ENCODE peak calls at places on chromosomes 12 and 14, in eight cellular contexts. W is nephron progenitor cell; X is GM10248; R is NCI-H2081; Z is activated T-helper 9 cell treated with anti-CD3 and anti-CD28 coated beads, Interleukin-2, amount 50 U/mL, for 16 hours; K is NCI-H1105 treated with DMSO at 0.1 percent for 48 hours; D is SK-N-SH; O is frontal cortex. H is an unnamed sample.

GRCh38 chr14:34501997-34502396 is 37.5 kb downstream of the EAPP start:
- DNase-seq in Z (no peak), O (no peak), D (no peak), X (no peak), R (no peak), K (no peak), W (no peak), H (no peak)

GRCh38 chr14:101102875-101103274 is 199.4 kb upstream of the RTL1 start:
- DNase-seq in X (peak), D (peak), W (no peak), R (no peak), Z (no peak), O (no peak), K (no peak), H (no peak)

GRCh38 chr12:122687091-122687490 is 16.1 kb downstream of the HCAR2 start:
- DNase-seq in R (no peak), D (no peak), O (no peak), K (peak), W (no peak), Z (no peak), X (no peak), H (no peak)

GRCh38 chr12:93786669-93787397 is 109.7 kb downstream of the CRADD start:
- DNase-seq in K (no peak), D (no peak), R (no peak), W (no peak), X (no peak), Z (no peak), O (no peak), H (no peak)

GRCh38 chr12:121038861-121039654 is at the start of gene OASL:
- DNase-seq in R (no peak), Z (peak), W (no peak), X (peak), K (no peak), D (peak), O (peak), H (no peak)

GRCh38 chr12:48787791-48788521 is 933 bp downstream of the ADCY6 start:
- DNase-seq in Z (no peak), O (no peak), X (no peak), R (no peak), W (no peak), D (peak), K (no peak), H (no peak)

GRCh38 chr14:74963705-74964271 is 8.4 kb upstream of the PGF start:
- DNase-seq in X (no peak), K (no peak), R (no peak), D (no peak), W (no peak), Z (no peak), O (no peak), H (no peak)

GRCh38 chr14:28143340-28143739 is 623.2 kb upstream of the FOXG1 start:
- DNase-seq in K (no peak), R (no peak), Z (no peak), W (no peak), D (no peak), O (no peak), X (no peak), H (no peak)

GRCh38 chr14:72619881-72620280 is 274.0 kb downstream of the DPF3 start:
- DNase-seq in K (no peak), X (no peak), D (no peak), Z (no peak), R (no peak), W (no peak), O (no peak), H (no peak)

GRCh38 chr12:120851444-120851843 is 52.7 kb downstream of the SPPL3 start:
- DNase-seq in D (no peak), O (no peak), K (no peak), X (no peak), R (no peak), W (no peak), Z (no peak), H (no peak)

GRCh38 chr12:103924761-103925641 is 5.2 kb upstream of the HSP90B1 start:
- DNase-seq in O (no peak), D (no peak), Z (peak), X (peak), K (no peak), W (no peak), R (no peak), H (no peak)

GRCh38 chr14:70905316-70905715 is 1.9 kb upstream of the PCNX1 start:
- DNase-seq in R (no peak), K (no peak), X (no peak), Z (no peak), D (no peak), W (no peak), O (no peak), H (no peak)

GRCh38 chr14:48243900-48244299 is 568.5 kb upstream of the MDGA2 start:
- DNase-seq in O (no peak), W (no peak), R (no peak), K (no peak), Z (no peak), X (no peak), D (no peak), H (no peak)

GRCh38 chr14:81234268-81234667 is 13.5 kb upstream of the GTF2A1 start:
- DNase-seq in D (peak), K (peak), R (no peak), O (no peak), X (no peak), Z (no peak), W (no peak), H (no peak)

GRCh38 chr14:55756563-55756962 is 176.6 kb downstream of the KTN1 start:
- DNase-seq in R (no peak), Z (no peak), O (no peak), D (no peak), K (no peak), W (no peak), X (no peak), H (no peak)

GRCh38 chr14:24325963-24326362 is 8.9 kb downstream of the ADCY4 start:
- DNase-seq in X (no peak), R (no peak), K (no peak), W (no peak), D (peak), O (no peak), Z (no peak), H (no peak)

GRCh38 chr12:74849801-74850200 is 312.2 kb downstream of the ATXN7L3B start:
- DNase-seq in R (no peak), K (no peak), W (no peak), X (no peak), O (no peak), Z (no peak), D (no peak), H (no peak)

GRCh38 chr12:29818925-29819324 is 35.2 kb upstream of the TMTC1 start:
- DNase-seq in W (no peak), K (no peak), X (no peak), R (no peak), Z (no peak), D (no peak), O (no peak), H (no peak)

GRCh38 chr12:49698619-49699545 is 8.3 kb downstream of the FMNL3 start:
- DNase-seq in R (no peak), D (no peak), K (no peak), Z (no peak), W (no peak), X (peak), O (no peak), H (no peak)

GRCh38 chr12:107631715-107632114 is 53.9 kb upstream of the PWP1 start:
- DNase-seq in D (no peak), R (no peak), O (no peak), K (no peak), Z (no peak), W (no peak), X (no peak), H (no peak)

GRCh38 chr12:16531623-16532022 is 74.3 kb downstream of the LMO3 start:
- DNase-seq in O (no peak), W (no peak), Z (no peak), K (peak), D (peak), R (peak), X (no peak), H (peak)

GRCh38 chr12:27711312-27711682 is 665 bp downstream of the MRPS35 start:
- DNase-seq in X (peak), W (no peak), K (peak), R (no peak), D (no peak), O (no peak), Z (no peak), H (no peak)

GRCh38 chr12:24418157-24418556 is 468.7 kb upstream of the SOX5 start:
- DNase-seq in R (no peak), O (no peak), Z (no peak), X (no peak), W (no peak), K (no peak), D (no peak), H (no peak)

GRCh38 chr12:107448198-107448597 is 237.4 kb upstream of the PWP1 start:
- DNase-seq in K (no peak), D (peak), O (no peak), X (no peak), Z (no peak), R (no peak), W (peak), H (no peak)